ENCODE peak calls at places on chromosome 10, in ten cellular contexts. One of them, this sample, is unnamed.
A peak's percentile ranks its signal among the peaks of the same experiment; 100 is the strongest.

GRCh38 chr10:72353963-72354355 is 760 bp downstream of the DNAJB12 start:
- DNase-seq in foreskin fibroblast: no peak
- DNase-seq in psoas muscle: peak; percentile 43
- DNase-seq in heart left ventricle: peak; percentile 67
- DNase-seq in AG04450: no peak
- DNase-seq in GM12865: peak; percentile 22
- DNase-seq in uterus: peak; percentile 42
- DNase-seq in AG10803: peak; percentile 23
- DNase-seq in GM23248: peak; percentile 68
- DNase-seq in stomach: no peak
- DNase-seq in this sample: no peak

GRCh38 chr10:16891375-16892313 is 74.4 kb upstream of the RSU1 start:
- DNase-seq in foreskin fibroblast: peak; percentile 79
- DNase-seq in psoas muscle: peak; percentile 48
- DNase-seq in heart left ventricle: peak; percentile 69
- DNase-seq in AG04450: peak; percentile 18
- DNase-seq in GM12865: peak; percentile 13
- DNase-seq in uterus: peak; percentile 67
- DNase-seq in AG10803: peak; percentile 95
- DNase-seq in GM23248: peak; percentile 92
- DNase-seq in stomach: peak; percentile 29
- DNase-seq in this sample: no peak

GRCh38 chr10:49518982-49519578 is 19.8 kb downstream of the ERCC6 start:
- DNase-seq in foreskin fibroblast: peak; percentile 35
- DNase-seq in psoas muscle: no peak
- DNase-seq in heart left ventricle: no peak
- DNase-seq in AG04450: no peak
- DNase-seq in GM12865: peak; percentile 54
- DNase-seq in uterus: no peak
- DNase-seq in AG10803: peak; percentile 60
- DNase-seq in GM23248: peak; percentile 75
- DNase-seq in stomach: no peak
- DNase-seq in this sample: no peak

GRCh38 chr10:132674311-132674710 is 111.6 kb downstream of the NKX6-2 start:
- DNase-seq in foreskin fibroblast: no peak
- DNase-seq in psoas muscle: peak; percentile 1
- DNase-seq in heart left ventricle: no peak
- DNase-seq in AG04450: no peak
- DNase-seq in GM12865: no peak
- DNase-seq in uterus: no peak
- DNase-seq in AG10803: peak; percentile 22
- DNase-seq in GM23248: no peak
- DNase-seq in stomach: no peak
- DNase-seq in this sample: no peak

GRCh38 chr10:63466168-63466935 is 575 bp upstream of the JMJD1C start:
- DNase-seq in foreskin fibroblast: peak; percentile 38
- DNase-seq in psoas muscle: no peak
- DNase-seq in heart left ventricle: peak; percentile 73
- DNase-seq in AG04450: no peak
- DNase-seq in GM12865: peak; percentile 57
- DNase-seq in uterus: peak; percentile 62
- DNase-seq in AG10803: peak; percentile 60
- DNase-seq in GM23248: peak; percentile 79
- DNase-seq in stomach: peak; percentile 67
- DNase-seq in this sample: no peak

GRCh38 chr10:71059059-71059818 is 153.1 kb upstream of the UNC5B start:
- DNase-seq in foreskin fibroblast: no peak
- DNase-seq in psoas muscle: peak; percentile 32
- DNase-seq in heart left ventricle: no peak
- DNase-seq in AG04450: no peak
- DNase-seq in GM12865: no peak
- DNase-seq in uterus: no peak
- DNase-seq in AG10803: no peak
- DNase-seq in GM23248: no peak
- DNase-seq in stomach: no peak
- DNase-seq in this sample: no peak

GRCh38 chr10:44564801-44565200 is 179.9 kb upstream of the CXCL12 start:
- DNase-seq in foreskin fibroblast: no peak
- DNase-seq in psoas muscle: no peak
- DNase-seq in heart left ventricle: no peak
- DNase-seq in AG04450: no peak
- DNase-seq in GM12865: no peak
- DNase-seq in uterus: no peak
- DNase-seq in AG10803: no peak
- DNase-seq in GM23248: no peak
- DNase-seq in stomach: no peak
- DNase-seq in this sample: no peak

GRCh38 chr10:84179059-84179710 is 5.6 kb downstream of the GPR15LG start:
- DNase-seq in foreskin fibroblast: peak; percentile 71
- DNase-seq in psoas muscle: no peak
- DNase-seq in heart left ventricle: no peak
- DNase-seq in AG04450: no peak
- DNase-seq in GM12865: peak; percentile 76
- DNase-seq in uterus: no peak
- DNase-seq in AG10803: peak; percentile 74
- DNase-seq in GM23248: peak; percentile 92
- DNase-seq in stomach: no peak
- DNase-seq in this sample: peak; percentile 12

GRCh38 chr10:5550621-5551530 is 26.1 kb downstream of the CALML3 start:
- DNase-seq in foreskin fibroblast: no peak
- DNase-seq in psoas muscle: peak; percentile 7
- DNase-seq in heart left ventricle: peak; percentile 46
- DNase-seq in AG04450: no peak
- DNase-seq in GM12865: no peak
- DNase-seq in uterus: no peak
- DNase-seq in AG10803: no peak
- DNase-seq in GM23248: no peak
- DNase-seq in stomach: no peak
- DNase-seq in this sample: no peak

GRCh38 chr10:10353326-10353725 is 664.3 kb upstream of the CELF2 start:
- DNase-seq in foreskin fibroblast: no peak
- DNase-seq in psoas muscle: no peak
- DNase-seq in heart left ventricle: no peak
- DNase-seq in AG04450: no peak
- DNase-seq in GM12865: no peak
- DNase-seq in uterus: no peak
- DNase-seq in AG10803: no peak
- DNase-seq in GM23248: no peak
- DNase-seq in stomach: no peak
- DNase-seq in this sample: no peak

GRCh38 chr10:63110940-63111339 is 22.2 kb upstream of the NRBF2 start:
- DNase-seq in foreskin fibroblast: no peak
- DNase-seq in psoas muscle: no peak
- DNase-seq in heart left ventricle: no peak
- DNase-seq in AG04450: no peak
- DNase-seq in GM12865: no peak
- DNase-seq in uterus: no peak
- DNase-seq in AG10803: no peak
- DNase-seq in GM23248: no peak
- DNase-seq in stomach: no peak
- DNase-seq in this sample: no peak

GRCh38 chr10:95896066-95896850 is 11.5 kb upstream of the CC2D2B start:
- DNase-seq in foreskin fibroblast: no peak
- DNase-seq in psoas muscle: no peak
- DNase-seq in heart left ventricle: no peak
- DNase-seq in AG04450: no peak
- DNase-seq in GM12865: no peak
- DNase-seq in uterus: no peak
- DNase-seq in AG10803: no peak
- DNase-seq in GM23248: no peak
- DNase-seq in stomach: no peak
- DNase-seq in this sample: no peak

GRCh38 chr10:88117869-88118632 is 254.6 kb downstream of the PTEN start:
- DNase-seq in foreskin fibroblast: no peak
- DNase-seq in psoas muscle: no peak
- DNase-seq in heart left ventricle: no peak
- DNase-seq in AG04450: no peak
- DNase-seq in GM12865: peak; percentile 76
- DNase-seq in uterus: no peak
- DNase-seq in AG10803: no peak
- DNase-seq in GM23248: no peak
- DNase-seq in stomach: no peak
- DNase-seq in this sample: no peak

GRCh38 chr10:43401627-43402026 is 7.4 kb downstream of the HNRNPF start:
- DNase-seq in foreskin fibroblast: no peak
- DNase-seq in psoas muscle: no peak
- DNase-seq in heart left ventricle: no peak
- DNase-seq in AG04450: no peak
- DNase-seq in GM12865: no peak
- DNase-seq in uterus: no peak
- DNase-seq in AG10803: no peak
- DNase-seq in GM23248: no peak
- DNase-seq in stomach: no peak
- DNase-seq in this sample: no peak

GRCh38 chr10:80205478-80206276 is at the start of gene ANXA11:
- DNase-seq in foreskin fibroblast: peak; percentile 70
- DNase-seq in psoas muscle: peak; percentile 87
- DNase-seq in heart left ventricle: peak; percentile 92
- DNase-seq in AG04450: no peak
- DNase-seq in GM12865: peak; percentile 88
- DNase-seq in uterus: peak; percentile 79
- DNase-seq in AG10803: peak; percentile 66
- DNase-seq in GM23248: peak; percentile 86
- DNase-seq in stomach: peak; percentile 91
- DNase-seq in this sample: no peak

GRCh38 chr10:29245476-29245875 is 43.4 kb upstream of the LYZL1 start:
- DNase-seq in foreskin fibroblast: no peak
- DNase-seq in psoas muscle: no peak
- DNase-seq in heart left ventricle: no peak
- DNase-seq in AG04450: no peak
- DNase-seq in GM12865: no peak
- DNase-seq in uterus: no peak
- DNase-seq in AG10803: no peak
- DNase-seq in GM23248: no peak
- DNase-seq in stomach: no peak
- DNase-seq in this sample: no peak

GRCh38 chr10:104639595-104640338 is 1.3 kb upstream of the SORCS3 start:
- DNase-seq in foreskin fibroblast: no peak
- DNase-seq in psoas muscle: no peak
- DNase-seq in heart left ventricle: no peak
- DNase-seq in AG04450: no peak
- DNase-seq in GM12865: no peak
- DNase-seq in uterus: no peak
- DNase-seq in AG10803: no peak
- DNase-seq in GM23248: no peak
- DNase-seq in stomach: no peak
- DNase-seq in this sample: no peak

GRCh38 chr10:124732931-124733536 is 11.1 kb downstream of the FAM53B start:
- DNase-seq in foreskin fibroblast: no peak
- DNase-seq in psoas muscle: peak; percentile 78
- DNase-seq in heart left ventricle: no peak
- DNase-seq in AG04450: no peak
- DNase-seq in GM12865: peak; percentile 87
- DNase-seq in uterus: peak; percentile 72
- DNase-seq in AG10803: no peak
- DNase-seq in GM23248: no peak
- DNase-seq in stomach: no peak
- DNase-seq in this sample: no peak
- H3K4me3 ChIP-seq in foreskin fibroblast: no peak overlapping the region
- H3K4me3 ChIP-seq in psoas muscle: peak overlapping the region; percentile 32
- H3K4me3 ChIP-seq in heart left ventricle: no peak overlapping the region
- H3K4me3 ChIP-seq in AG04450: no peak overlapping the region
- H3K4me3 ChIP-seq in GM12865: peak overlapping the region; percentile 60
- H3K4me3 ChIP-seq in uterus: no peak overlapping the region
- H3K4me3 ChIP-seq in AG10803: no peak overlapping the region
- H3K4me3 ChIP-seq in GM23248: no peak overlapping the region
- H3K4me3 ChIP-seq in stomach: no peak overlapping the region
- H3K4me3 ChIP-seq in this sample: no peak overlapping the region

GRCh38 chr10:12214763-12215218 is 18.8 kb downstream of the CDC123 start:
- DNase-seq in foreskin fibroblast: peak; percentile 45
- DNase-seq in psoas muscle: no peak
- DNase-seq in heart left ventricle: no peak
- DNase-seq in AG04450: peak; percentile 24
- DNase-seq in GM12865: peak; percentile 58
- DNase-seq in uterus: peak; percentile 24
- DNase-seq in AG10803: peak; percentile 77
- DNase-seq in GM23248: peak; percentile 81
- DNase-seq in stomach: no peak
- DNase-seq in this sample: no peak
- H3K4me3 ChIP-seq in foreskin fibroblast: no peak overlapping the region
- H3K4me3 ChIP-seq in psoas muscle: peak overlapping the region; percentile 35
- H3K4me3 ChIP-seq in heart left ventricle: no peak overlapping the region
- H3K4me3 ChIP-seq in AG04450: no peak overlapping the region
- H3K4me3 ChIP-seq in GM12865: no peak overlapping the region
- H3K4me3 ChIP-seq in uterus: no peak overlapping the region
- H3K4me3 ChIP-seq in AG10803: no peak overlapping the region
- H3K4me3 ChIP-seq in GM23248: no peak overlapping the region
- H3K4me3 ChIP-seq in stomach: peak overlapping the region; percentile 4
- H3K4me3 ChIP-seq in this sample: no peak overlapping the region

GRCh38 chr10:114402871-114403544 is 1.3 kb downstream of the AFAP1L2 start:
- DNase-seq in foreskin fibroblast: no peak
- DNase-seq in psoas muscle: no peak
- DNase-seq in heart left ventricle: no peak
- DNase-seq in AG04450: no peak
- DNase-seq in GM12865: peak; percentile 28
- DNase-seq in uterus: no peak
- DNase-seq in AG10803: no peak
- DNase-seq in GM23248: no peak
- DNase-seq in stomach: no peak
- DNase-seq in this sample: no peak
- H3K4me3 ChIP-seq in foreskin fibroblast: peak overlapping the region; percentile 35
- H3K4me3 ChIP-seq in psoas muscle: peak overlapping the region; percentile 69
- H3K4me3 ChIP-seq in heart left ventricle: peak overlapping the region; percentile 60
- H3K4me3 ChIP-seq in AG04450: no peak overlapping the region
- H3K4me3 ChIP-seq in GM12865: peak overlapping the region; percentile 55
- H3K4me3 ChIP-seq in uterus: peak overlapping the region; percentile 79
- H3K4me3 ChIP-seq in AG10803: peak overlapping the region; percentile 36
- H3K4me3 ChIP-seq in GM23248: no peak overlapping the region
- H3K4me3 ChIP-seq in stomach: peak overlapping the region; percentile 66
- H3K4me3 ChIP-seq in this sample: no peak overlapping the region

GRCh38 chr10:127869329-127869728 is 23.4 kb downstream of the CLRN3 start:
- DNase-seq in foreskin fibroblast: no peak
- DNase-seq in psoas muscle: no peak
- DNase-seq in heart left ventricle: no peak
- DNase-seq in AG04450: no peak
- DNase-seq in GM12865: no peak
- DNase-seq in uterus: no peak
- DNase-seq in AG10803: no peak
- DNase-seq in GM23248: no peak
- DNase-seq in stomach: no peak
- DNase-seq in this sample: no peak

GRCh38 chr10:127872011-127872741 is 20.6 kb downstream of the CLRN3 start:
- DNase-seq in foreskin fibroblast: no peak
- DNase-seq in psoas muscle: peak; percentile 41
- DNase-seq in heart left ventricle: no peak
- DNase-seq in AG04450: no peak
- DNase-seq in GM12865: no peak
- DNase-seq in uterus: no peak
- DNase-seq in AG10803: no peak
- DNase-seq in GM23248: peak; percentile 56
- DNase-seq in stomach: no peak
- DNase-seq in this sample: no peak

GRCh38 chr10:127873901-127874470 is 18.8 kb downstream of the CLRN3 start:
- DNase-seq in foreskin fibroblast: no peak
- DNase-seq in psoas muscle: no peak
- DNase-seq in heart left ventricle: no peak
- DNase-seq in AG04450: no peak
- DNase-seq in GM12865: no peak
- DNase-seq in uterus: no peak
- DNase-seq in AG10803: no peak
- DNase-seq in GM23248: no peak
- DNase-seq in stomach: no peak
- DNase-seq in this sample: no peak

GRCh38 chr10:127872871-127873600 is 19.7 kb downstream of the CLRN3 start:
- DNase-seq in foreskin fibroblast: no peak
- DNase-seq in psoas muscle: no peak
- DNase-seq in heart left ventricle: no peak
- DNase-seq in AG04450: no peak
- DNase-seq in GM12865: no peak
- DNase-seq in uterus: no peak
- DNase-seq in AG10803: no peak
- DNase-seq in GM23248: no peak
- DNase-seq in stomach: peak; percentile 80
- DNase-seq in this sample: no peak

GRCh38 chr10:127871631-127872010 is 21.1 kb downstream of the CLRN3 start:
- DNase-seq in foreskin fibroblast: no peak
- DNase-seq in psoas muscle: no peak
- DNase-seq in heart left ventricle: no peak
- DNase-seq in AG04450: no peak
- DNase-seq in GM12865: no peak
- DNase-seq in uterus: no peak
- DNase-seq in AG10803: no peak
- DNase-seq in GM23248: no peak
- DNase-seq in stomach: no peak
- DNase-seq in this sample: no peak
- H3K4me3 ChIP-seq in foreskin fibroblast: no peak overlapping the region
- H3K4me3 ChIP-seq in psoas muscle: no peak overlapping the region
- H3K4me3 ChIP-seq in heart left ventricle: no peak overlapping the region
- H3K4me3 ChIP-seq in AG04450: no peak overlapping the region
- H3K4me3 ChIP-seq in GM12865: no peak overlapping the region
- H3K4me3 ChIP-seq in uterus: no peak overlapping the region
- H3K4me3 ChIP-seq in AG10803: no peak overlapping the region
- H3K4me3 ChIP-seq in GM23248: no peak overlapping the region
- H3K4me3 ChIP-seq in stomach: no peak overlapping the region
- H3K4me3 ChIP-seq in this sample: no peak overlapping the region